ENCODE peak calls at places on chromosome 12, in seven cellular contexts. V is ACHN, C is iris pigment epithelial cell, I is AG04450, K is OCI-M1, L is gastrocnemius medialis, A is COR-L47. Y is an unnamed sample.

GRCh38 chr12:47935196-47935595 is 28.2 kb upstream of the TMEM106C start:
- DNase-seq in I (peak; percentile 72), C (peak; percentile 72), V (no peak), K (no peak), L (peak; percentile 36), A (no peak), Y (no peak)

GRCh38 chr12:67147030-67147429 is 122.1 kb upstream of the CAND1 start:
- DNase-seq in K (no peak), I (no peak), L (no peak), V (no peak), C (no peak), A (no peak), Y (no peak)

GRCh38 chr12:49014547-49014946 is 4.0 kb downstream of the PRKAG1 start:
- DNase-seq in V (peak; percentile 17), A (no peak), I (no peak), C (peak; percentile 23), L (peak; percentile 74), K (peak; percentile 61), Y (no peak)

GRCh38 chr12:117098361-117099217 is 627 bp downstream of the TESC start:
- DNase-seq in L (no peak), V (peak; percentile 33), K (peak; percentile 54), C (no peak), I (no peak), A (no peak), Y (peak; percentile 27)

GRCh38 chr12:96743606-96744005 is 163.5 kb upstream of the NEDD1 start:
- DNase-seq in A (no peak), I (no peak), V (no peak), L (no peak), C (peak; percentile 45), K (no peak), Y (no peak)

GRCh38 chr12:54007538-54008259 is 1.1 kb upstream of the HOXC8 start:
- DNase-seq in A (no peak), C (no peak), K (no peak), I (no peak), V (no peak), L (no peak), Y (no peak)

GRCh38 chr12:104602901-104603300 is 146.2 kb downstream of the CHST11 start:
- DNase-seq in L (no peak), K (no peak), I (no peak), A (no peak), C (no peak), V (no peak), Y (no peak)

GRCh38 chr12:6476496-6476895 is 6.0 kb upstream of the VAMP1 start:
- DNase-seq in L (no peak), K (no peak), V (no peak), I (peak; percentile 57), A (no peak), C (peak; percentile 84), Y (no peak)

GRCh38 chr12:107704056-107704455 is 18.5 kb downstream of the PWP1 start:
- DNase-seq in K (no peak), V (no peak), A (no peak), C (peak; percentile 76), I (no peak), L (no peak), Y (no peak)

GRCh38 chr12:64236549-64236948 is 14.5 kb upstream of the KICS2 start:
- DNase-seq in L (no peak), K (peak; percentile 4), I (no peak), V (peak; percentile 64), A (no peak), C (peak; percentile 45), Y (no peak)

GRCh38 chr12:3601466-3602150 is 110.6 kb downstream of the PRMT8 start:
- DNase-seq in A (no peak), C (no peak), K (no peak), I (no peak), L (no peak), V (no peak), Y (no peak)

GRCh38 chr12:95104919-95105452 is 31.6 kb upstream of the NR2C1 start:
- DNase-seq in A (no peak), V (no peak), L (no peak), K (no peak), C (no peak), I (no peak), Y (no peak)

GRCh38 chr12:57456145-57456700 is 1.1 kb downstream of the INHBE start:
- DNase-seq in L (peak; percentile 45), V (peak; percentile 81), I (no peak), K (peak; percentile 88), A (peak; percentile 3), C (peak; percentile 28), Y (peak; percentile 48)

GRCh38 chr12:26303418-26303817 is 108.0 kb downstream of the SSPN start:
- DNase-seq in C (no peak), L (no peak), I (no peak), A (no peak), K (no peak), V (no peak), Y (no peak)

GRCh38 chr12:57430117-57430930 is 519 bp downstream of the R3HDM2 start:
- DNase-seq in L (peak; percentile 34), C (peak; percentile 31), V (peak; percentile 46), K (peak; percentile 81), I (no peak), A (peak; percentile 64), Y (peak; percentile 62)

GRCh38 chr12:13135336-13136178 is 32.1 kb upstream of the GSG1 start:
- DNase-seq in C (peak; percentile 86), V (peak; percentile 95), L (peak; percentile 55), I (peak; percentile 16), A (no peak), K (no peak), Y (no peak)

GRCh38 chr12:27595231-27595642 is 71.2 kb downstream of the PPFIBP1 start:
- DNase-seq in K (no peak), I (peak; percentile 61), C (peak; percentile 86), A (no peak), V (peak; percentile 71), L (peak; percentile 17), Y (no peak)

GRCh38 chr12:58883576-58884334 is 36.5 kb downstream of the LRIG3 start:
- DNase-seq in K (no peak), L (no peak), I (no peak), C (no peak), V (no peak), A (no peak), Y (no peak)

GRCh38 chr12:98060421-98060820 is 455.0 kb upstream of the TMPO start:
- DNase-seq in K (no peak), C (no peak), L (no peak), A (no peak), I (no peak), V (no peak), Y (no peak)

GRCh38 chr12:78898416-78898815 is 33.8 kb downstream of the SYT1 start:
- DNase-seq in A (peak; percentile 68), V (peak; percentile 26), K (no peak), I (no peak), C (peak; percentile 31), L (no peak), Y (peak; percentile 5)